ENCODE peak calls at places on chromosome 14, in eight cellular contexts. Q, W, K, I, Z, N, B and X are unnamed samples.

GRCh38 chr14:29109589-29109988 is 343.0 kb downstream of the FOXG1 start:
- DNase-seq in Q (no peak), I (no peak), Z (no peak), N (no peak), W (no peak), K (no peak), B (no peak), X (no peak)

GRCh38 chr14:29982993-29983392 is 55.3 kb upstream of the PRKD1 start:
- DNase-seq in I (no peak), B (no peak), K (no peak), Q (no peak), W (no peak), Z (no peak), N (no peak), X (no peak)

GRCh38 chr14:45891417-45892080 is 638.5 kb upstream of the MIS18BP1 start:
- DNase-seq in Z (no peak), W (no peak), K (no peak), N (no peak), Q (no peak), B (no peak), I (no peak), X (peak)

GRCh38 chr14:57209561-57209960 is 59.1 kb downstream of the EXOC5 start:
- DNase-seq in K (peak), Q (peak), I (peak), B (peak), W (peak), Z (no peak), N (no peak), X (no peak)

GRCh38 chr14:81655423-81656314 is 122.0 kb upstream of the SEL1L start:
- DNase-seq in N (no peak), I (no peak), Q (no peak), Z (no peak), K (peak), W (no peak), B (peak), X (no peak)

GRCh38 chr14:34387974-34388533 is 74.0 kb downstream of the SPTSSA start:
- DNase-seq in Z (no peak), B (peak), N (no peak), W (peak), Q (no peak), I (no peak), K (no peak), X (no peak)

GRCh38 chr14:23487216-23487615 is 17.7 kb downstream of the NGDN start:
- DNase-seq in B (no peak), W (no peak), K (no peak), Z (no peak), Q (no peak), I (no peak), N (no peak), X (no peak)

GRCh38 chr14:79630561-79630960 is 580.7 kb downstream of the DIO2 start:
- DNase-seq in N (no peak), K (no peak), W (no peak), B (no peak), I (no peak), Z (no peak), Q (no peak), X (no peak)

GRCh38 chr14:90419200-90419599 is 22.4 kb downstream of the CALM1 start:
- DNase-seq in W (peak), B (peak), Q (peak), I (peak), K (peak), N (no peak), Z (peak), X (no peak)

GRCh38 chr14:31884776-31885379 is 192.2 kb upstream of the ARHGAP5 start:
- DNase-seq in W (peak), B (no peak), I (no peak), K (no peak), Z (no peak), Q (no peak), N (no peak), X (no peak)

GRCh38 chr14:104735830-104736642 is 12.0 kb downstream of the ADSS1 start:
- DNase-seq in N (no peak), W (peak), K (no peak), Q (peak), I (no peak), Z (peak), B (no peak), X (peak)

GRCh38 chr14:69542311-69542710 is 32.4 kb downstream of the CCDC177 start:
- DNase-seq in Z (no peak), I (no peak), Q (no peak), B (no peak), W (no peak), N (no peak), K (no peak), X (no peak)

GRCh38 chr14:101620821-101621785 is 59.8 kb downstream of the DIO3 start:
- DNase-seq in K (no peak), N (no peak), B (no peak), I (no peak), Q (no peak), Z (no peak), W (no peak), X (no peak)

GRCh38 chr14:98819132-98819866 is 452.7 kb downstream of the BCL11B start:
- DNase-seq in B (no peak), Q (no peak), N (no peak), I (no peak), K (no peak), Z (no peak), W (no peak), X (no peak)

GRCh38 chr14:99790201-99790977 is 2.8 kb upstream of the EML1 start:
- DNase-seq in I (no peak), B (no peak), Q (no peak), W (no peak), K (no peak), Z (peak), N (no peak), X (no peak)

GRCh38 chr14:74401504-74402241 is 24.3 kb downstream of the SYNDIG1L start:
- DNase-seq in I (no peak), Q (no peak), B (no peak), W (no peak), Z (peak), K (no peak), N (peak), X (peak)

GRCh38 chr14:77151245-77151644 is 9.7 kb upstream of the ZDHHC22 start:
- DNase-seq in W (peak), Q (no peak), N (no peak), Z (peak), K (peak), I (no peak), B (peak), X (no peak)

GRCh38 chr14:105501504-105502291 is 10.7 kb downstream of the TEDC1 start:
- DNase-seq in W (no peak), N (no peak), B (no peak), Q (no peak), Z (no peak), K (no peak), I (no peak), X (no peak)

GRCh38 chr14:95220663-95221231 is 63.4 kb upstream of the DICER1 start:
- DNase-seq in I (no peak), W (no peak), N (no peak), Z (peak), Q (peak), B (peak), K (no peak), X (no peak)

GRCh38 chr14:50829472-50830043 is 1.4 kb downstream of the NIN start:
- DNase-seq in B (no peak), W (no peak), Z (no peak), I (no peak), Q (no peak), K (no peak), N (no peak), X (peak)

GRCh38 chr14:84969501-84969900 is 560.4 kb upstream of the FLRT2 start:
- DNase-seq in K (no peak), B (no peak), I (no peak), Q (no peak), W (peak), N (no peak), Z (no peak), X (no peak)

GRCh38 chr14:73755434-73756014 is 41.3 kb upstream of the PNMA1 start:
- DNase-seq in K (no peak), Q (no peak), W (no peak), Z (no peak), N (no peak), B (no peak), I (no peak), X (peak)

GRCh38 chr14:101359221-101360044 is 201.9 kb upstream of the DIO3 start:
- DNase-seq in Z (peak), B (no peak), I (no peak), K (no peak), N (no peak), W (no peak), Q (no peak), X (no peak)

GRCh38 chr14:89479802-89480201 is 62.8 kb upstream of the FOXN3 start:
- DNase-seq in B (no peak), Q (no peak), W (peak), Z (no peak), K (no peak), I (no peak), N (no peak), X (no peak)

GRCh38 chr14:85573406-85573805 is 43.5 kb downstream of the FLRT2 start:
- DNase-seq in K (no peak), Z (no peak), W (peak), B (no peak), Q (peak), N (no peak), I (no peak), X (no peak)

GRCh38 chr14:33934043-33934750 is 16.7 kb downstream of the EGLN3 start:
- DNase-seq in I (no peak), Q (no peak), N (no peak), W (no peak), K (no peak), B (no peak), Z (no peak), X (no peak)